ENCODE peak calls at places on chromosomes 12 and 14, in nine cellular contexts. C, G, K, B, V, S, Y, M and L are unnamed samples.

GRCh38 chr12:57852620-57853509 is 6.3 kb upstream of the CTDSP2 start:
- DNase-seq in C (peak; percentile 67), G (no peak), K (peak; percentile 25), B (no peak), V (no peak), S (no peak), Y (no peak), M (peak; percentile 64), L (no peak)

GRCh38 chr14:52850520-52850919 is 59.1 kb upstream of the GNPNAT1 start:
- DNase-seq in C (no peak), G (peak; percentile 10), K (no peak), B (no peak), V (no peak), S (no peak), Y (no peak), M (no peak), L (no peak)

GRCh38 chr14:75165586-75166391 is 10.6 kb downstream of the TMED10 start:
- DNase-seq in C (no peak), G (peak; percentile 55), K (no peak), B (no peak), V (no peak), S (no peak), Y (no peak), M (peak; percentile 73), L (no peak)

GRCh38 chr14:102532204-102532658 is 22.7 kb upstream of the ANKRD9 start:
- DNase-seq in C (no peak), G (peak; percentile 32), K (no peak), B (no peak), V (peak; percentile 39), S (no peak), Y (no peak), M (peak; percentile 57), L (no peak)

GRCh38 chr12:40469736-40470135 is 222.5 kb upstream of the CNTN1 start:
- DNase-seq in C (no peak), G (no peak), K (no peak), B (no peak), V (no peak), S (no peak), Y (no peak), M (no peak), L (no peak)

GRCh38 chr12:19771858-19772257 is 332.6 kb downstream of the AEBP2 start:
- DNase-seq in C (no peak), G (peak; percentile 98), K (no peak), B (no peak), V (no peak), S (no peak), Y (no peak), M (peak; percentile 91), L (no peak)

GRCh38 chr14:100617715-100618693 is 30.8 kb upstream of the BEGAIN start:
- DNase-seq in C (no peak), G (peak; percentile 29), K (peak; percentile 41), B (no peak), V (no peak), S (peak; percentile 81), Y (peak; percentile 45), M (peak; percentile 86), L (peak; percentile 14)

GRCh38 chr12:54047160-54047963 is 6.3 kb upstream of the HOXC4 start:
- DNase-seq in C (no peak), G (no peak), K (no peak), B (no peak), V (no peak), S (peak; percentile 47), Y (no peak), M (no peak), L (no peak)

GRCh38 chr14:60106341-60106740 is 14.6 kb downstream of the PCNX4 start:
- DNase-seq in C (no peak), G (peak; percentile 86), K (no peak), B (no peak), V (no peak), S (no peak), Y (no peak), M (peak; percentile 57), L (no peak)

GRCh38 chr14:54690887-54691286 is 124.0 kb downstream of the SAMD4A start:
- DNase-seq in C (no peak), G (no peak), K (no peak), B (no peak), V (no peak), S (no peak), Y (no peak), M (no peak), L (no peak)

GRCh38 chr14:25231006-25231405 is 181.1 kb upstream of the STXBP6 start:
- DNase-seq in C (no peak), G (no peak), K (no peak), B (no peak), V (no peak), S (no peak), Y (no peak), M (peak; percentile 0), L (no peak)

GRCh38 chr14:100031506-100032281 is 33.5 kb upstream of the EVL start:
- DNase-seq in C (no peak), G (peak; percentile 99), K (peak; percentile 17), B (no peak), V (peak; percentile 38), S (no peak), Y (no peak), M (peak; percentile 98), L (peak; percentile 40)

GRCh38 chr14:52299692-52300278 is 14.3 kb upstream of the PTGER2 start:
- DNase-seq in C (no peak), G (peak; percentile 58), K (no peak), B (no peak), V (no peak), S (no peak), Y (no peak), M (peak; percentile 74), L (no peak)

GRCh38 chr14:55530464-55530863 is 49.5 kb upstream of the KTN1 start:
- DNase-seq in C (no peak), G (no peak), K (no peak), B (no peak), V (no peak), S (no peak), Y (no peak), M (no peak), L (no peak)

GRCh38 chr12:1994429-1995143 is 9.7 kb downstream of the DCP1B start:
- DNase-seq in C (no peak), G (no peak), K (no peak), B (no peak), V (no peak), S (no peak), Y (no peak), M (no peak), L (no peak)

GRCh38 chr12:109723311-109723791 is 9.7 kb downstream of the FAM222A start:
- DNase-seq in C (peak; percentile 40), G (no peak), K (no peak), B (no peak), V (no peak), S (no peak), Y (no peak), M (no peak), L (no peak)

GRCh38 chr14:94823556-94824341 is 53.8 kb upstream of the GSC start:
- DNase-seq in C (no peak), G (peak; percentile 6), K (no peak), B (no peak), V (no peak), S (no peak), Y (no peak), M (no peak), L (no peak)

GRCh38 chr14:32593290-32593942 is 264.3 kb downstream of the AKAP6 start:
- DNase-seq in C (no peak), G (peak; percentile 95), K (no peak), B (no peak), V (no peak), S (no peak), Y (no peak), M (peak; percentile 48), L (no peak)

GRCh38 chr12:102959391-102959790 is 1.9 kb downstream of the ASCL1 start:
- DNase-seq in C (no peak), G (no peak), K (no peak), B (no peak), V (no peak), S (no peak), Y (no peak), M (no peak), L (no peak)

GRCh38 chr12:56020437-56021189 is at the start of gene IKZF4:
- DNase-seq in C (peak; percentile 67), G (peak; percentile 36), K (no peak), B (no peak), V (no peak), S (no peak), Y (peak; percentile 60), M (peak; percentile 80), L (peak; percentile 72)

GRCh38 chr12:106861984-106862894 is 87.8 kb downstream of the RIC8B start:
- DNase-seq in C (no peak), G (peak; percentile 76), K (no peak), B (no peak), V (no peak), S (no peak), Y (no peak), M (peak; percentile 68), L (no peak)

GRCh38 chr12:1830981-1831930 is 10.9 kb downstream of the LRTM2 start:
- DNase-seq in C (peak; percentile 83), G (peak; percentile 54), K (no peak), B (no peak), V (peak; percentile 86), S (peak; percentile 74), Y (peak; percentile 55), M (peak; percentile 74), L (peak; percentile 87)

GRCh38 chr12:108721824-108722223 is 9.5 kb downstream of the CORO1C start:
- DNase-seq in C (no peak), G (no peak), K (no peak), B (no peak), V (no peak), S (no peak), Y (no peak), M (no peak), L (no peak)
- H3K4me1 ChIP-seq in C (peaks cover 86% of the 10 kb centered on the region), G (peaks cover 50% of the 10 kb centered on the region), K (peaks cover 52% of the 10 kb centered on the region), B (no peaks in the 10 kb centered on the region), V (peaks cover 53% of the 10 kb centered on the region), S (peaks cover 69% of the 10 kb centered on the region), Y (peaks cover 10% of the 10 kb centered on the region), M (peaks cover 23% of the 10 kb centered on the region), L (peaks cover 48% of the 10 kb centered on the region)

GRCh38 chr12:12138203-12139154 is 67.7 kb downstream of the BCL2L14 start:
- DNase-seq in C (no peak), G (no peak), K (no peak), B (no peak), V (no peak), S (no peak), Y (no peak), M (no peak), L (no peak)
- H3K36me3 ChIP-seq in C (peaks cover 4% of the 10 kb centered on the region), G (no peaks in the 10 kb centered on the region), K (no peaks in the 10 kb centered on the region), B (no peaks in the 10 kb centered on the region), V (peaks cover 5% of the 10 kb centered on the region), S (peaks cover 10% of the 10 kb centered on the region), Y (no peaks in the 10 kb centered on the region), M (peaks cover 16% of the 10 kb centered on the region), L (no peaks in the 10 kb centered on the region)

DNA sequence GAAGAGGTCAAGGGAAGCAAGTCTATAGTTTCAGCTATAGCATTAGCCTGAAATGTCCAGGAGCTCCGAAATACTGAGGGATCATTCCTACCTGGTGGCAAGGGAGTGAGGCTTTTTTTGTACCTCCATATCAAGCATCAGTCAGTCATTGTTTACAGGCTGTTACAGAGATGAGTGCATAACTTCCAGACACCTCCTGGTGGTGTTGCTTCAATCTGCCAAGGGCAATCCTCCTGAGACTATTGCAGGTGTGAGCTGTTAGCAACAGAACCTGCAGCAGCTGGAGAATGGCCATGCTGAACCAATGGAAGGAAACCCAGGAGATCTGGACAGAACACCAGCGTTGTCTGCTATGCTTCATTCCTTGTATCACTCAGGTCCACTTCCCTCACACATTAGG is 80.0 kb upstream of the SLC8A3 start:
- DNase-seq in C (no peak), G (no peak), K (no peak), B (no peak), V (no peak), S (no peak), Y (no peak), M (no peak), L (no peak)
- TF ChIP-seq CTCF in C (no peak), G (no peak), K (no peak), B (no peak), V (no peak), S (no peak), Y (no peak), M (no peak), L (no peak)

GRCh38 chr12:114679942-114680341 is 4.0 kb downstream of the TBX3 start:
- DNase-seq in C (no peak), G (no peak), K (no peak), B (no peak), V (no peak), S (no peak), Y (no peak), M (no peak), L (no peak)
- H3K4me1 ChIP-seq in C (peaks cover 4% of the 10 kb centered on the region), G (peaks cover 23% of the 10 kb centered on the region), K (no peaks in the 10 kb centered on the region), B (peaks cover 16% of the 10 kb centered on the region), V (no peaks in the 10 kb centered on the region), S (peaks cover 30% of the 10 kb centered on the region), Y (peaks cover 2% of the 10 kb centered on the region), M (peaks cover 36% of the 10 kb centered on the region), L (peaks cover 10% of the 10 kb centered on the region)